ENCODE peak calls at places on chromosomes 11 and 22, in four cellular contexts. V is HepG2, I is H1, K is K562. J is an unnamed sample.

GRCh38 chr11:111526501-111526900 is 11.9 kb downstream of the HOATZ start:
- DNase-seq in I (no peak), V (no peak), K (no peak), J (no peak)

GRCh38 chr11:124865902-124866851 is 945 bp downstream of the ROBO3 start:
- DNase-seq in V (no peak), K (peak; percentile 58), I (peak; percentile 89), J (no peak)

GRCh38 chr22:24156915-24157782 is 24.1 kb upstream of the SUSD2 start:
- DNase-seq in V (peak; percentile 89), K (peak; percentile 84), I (peak; percentile 93), J (peak; percentile 67)

GRCh38 chr22:26549902-26550497 is 37.7 kb upstream of the TFIP11 start:
- DNase-seq in V (peak; percentile 3), I (no peak), K (no peak), J (no peak)

GRCh38 chr11:68213135-68213515 is at the start of gene KMT5B:
- DNase-seq in I (peak; percentile 83), K (peak; percentile 75), V (no peak), J (peak; percentile 12)

GRCh38 chr11:31887180-31887579 is 76.1 kb upstream of the PAX6 start:
- DNase-seq in V (no peak), K (peak; percentile 54), I (peak; percentile 89), J (peak; percentile 18)

GRCh38 chr11:134682577-134682976 is 270.5 kb upstream of the B3GAT1 start:
- DNase-seq in V (no peak), K (no peak), I (no peak), J (no peak)

GRCh38 chr22:22386602-22387385 is 121.7 kb downstream of the ZNF280B start:
- DNase-seq in I (no peak), K (no peak), V (peak; percentile 93), J (no peak)

GRCh38 chr11:94459576-94459975 is 34.1 kb downstream of the MRE11 start:
- DNase-seq in K (no peak), I (no peak), V (no peak), J (no peak)

GRCh38 chr11:112334381-112334780 is 73.7 kb upstream of the PLET1 start:
- DNase-seq in I (no peak), V (no peak), K (no peak), J (no peak)

GRCh38 chr11:11608783-11609232 is 13.0 kb downstream of the GALNT18 start:
- DNase-seq in I (no peak), V (no peak), K (no peak), J (no peak)

GRCh38 chr11:68449951-68450350 is 10.6 kb upstream of the PPP6R3 start:
- DNase-seq in V (no peak), I (no peak), K (no peak), J (no peak)

GRCh38 chr11:119747868-119748660 is 19.1 kb upstream of the NECTIN1 start:
- DNase-seq in V (no peak), I (no peak), K (no peak), J (no peak)

GRCh38 chr11:113356203-113356602 is 31.4 kb upstream of the ANKK1 start:
- DNase-seq in K (no peak), I (no peak), V (no peak), J (no peak)

GRCh38 chr11:132471491-132471890 is 1060.8 kb downstream of the OPCML start:
- DNase-seq in K (no peak), I (no peak), V (no peak), J (no peak)

GRCh38 chr22:29630180-29630498 is 26.7 kb downstream of the NF2 start:
- DNase-seq in V (no peak), K (no peak), I (no peak), J (no peak)

GRCh38 chr22:26487996-26488395 is 4.3 kb downstream of the SRRD start:
- DNase-seq in V (no peak), I (no peak), K (no peak), J (no peak)

GRCh38 chr22:48192920-48193319 is 1430.5 kb downstream of the TBC1D22A start:
- DNase-seq in V (no peak), I (no peak), K (no peak), J (no peak)

GRCh38 chr11:70498976-70499801 is 100.9 kb downstream of the CTTN start:
- DNase-seq in V (no peak), I (no peak), K (no peak), J (no peak)

GRCh38 chr11:67418476-67419281 is 3.2 kb downstream of the CARNS1 start:
- DNase-seq in V (no peak), I (no peak), K (no peak), J (no peak)

GRCh38 chr11:122095950-122096942 is 19.8 kb downstream of the BLID start:
- DNase-seq in I (no peak), V (no peak), K (no peak), J (no peak)

GRCh38 chr11:70568504-70569172 is 170.3 kb downstream of the CTTN start:
- DNase-seq in V (no peak), I (peak; percentile 72), K (peak; percentile 16), J (no peak)

GRCh38 chr11:115892016-115892415 is 387.8 kb upstream of the CADM1 start:
- DNase-seq in V (no peak), K (no peak), I (no peak), J (no peak)

GRCh38 chr11:34682822-34683221 is 61.9 kb downstream of the EHF start:
- DNase-seq in I (no peak), V (no peak), K (no peak), J (peak; percentile 38)

GRCh38 chr11:86954288-86955110 is 696 bp downstream of the FZD4 start:
- DNase-seq in V (no peak), I (no peak), K (peak; percentile 32), J (no peak)

GRCh38 chr22:36439481-36440271 is 41.8 kb downstream of the TXN2 start:
- DNase-seq in I (no peak), K (peak; percentile 56), V (peak; percentile 53), J (no peak)

GRCh38 chr11:68569357-68569756 is 108.8 kb downstream of the PPP6R3 start:
- DNase-seq in V (no peak), K (no peak), I (no peak), J (no peak)

GRCh38 chr11:111305871-111306270 is 7.5 kb downstream of the POU2AF3 start:
- DNase-seq in V (no peak), K (peak; percentile 4), I (no peak), J (no peak)

GRCh38 chr11:71281901-71282300 is 29.5 kb upstream of the SHANK2 start:
- DNase-seq in I (no peak), K (no peak), V (no peak), J (no peak)

GRCh38 chr11:107587306-107587979 is 3.5 kb upstream of the ELMOD1 start:
- DNase-seq in I (no peak), V (no peak), K (no peak), J (no peak)

GRCh38 chr11:74870485-74870884 is 78.4 kb downstream of the XRRA1 start:
- DNase-seq in K (peak; percentile 58), I (no peak), V (peak; percentile 60), J (peak; percentile 10)

GRCh38 chr11:95920460-95921105 is 3.3 kb downstream of the MTMR2 start:
- DNase-seq in K (peak; percentile 20), V (no peak), I (no peak), J (no peak)

GRCh38 chr22:32723632-32724031 is 77.9 kb upstream of the TIMP3 start:
- DNase-seq in K (peak; percentile 8), I (no peak), V (no peak), J (no peak)

GRCh38 chr11:78254263-78254662 is 65.5 kb downstream of the USP35 start:
- DNase-seq in K (no peak), I (no peak), V (no peak), J (no peak)

GRCh38 chr11:73478737-73479347 is 102.6 kb downstream of the RELT start:
- DNase-seq in K (peak; percentile 31), V (peak; percentile 37), I (no peak), J (peak; percentile 26)

GRCh38 chr11:121448431-121448941 is 3.6 kb upstream of the SORL1 start:
- DNase-seq in V (no peak), K (no peak), I (no peak), J (no peak)

GRCh38 chr11:61534901-61535839 is 26.6 kb downstream of the LRRC10B start:
- DNase-seq in I (no peak), V (no peak), K (no peak), J (no peak)

GRCh38 chr22:19180234-19180633 is 1.7 kb upstream of the SLC25A1 start:
- DNase-seq in V (no peak), I (no peak), K (no peak), J (no peak)

GRCh38 chr22:19177164-19178064 is 1.1 kb downstream of the SLC25A1 start:
- DNase-seq in V (no peak), K (peak; percentile 45), I (no peak), J (no peak)

GRCh38 chr22:19179472-19180048 is 1.0 kb upstream of the SLC25A1 start:
- DNase-seq in K (peak; percentile 99), V (peak; percentile 66), I (peak; percentile 78), J (peak; percentile 57)

GRCh38 chr22:19178065-19178658 is 374 bp downstream of the SLC25A1 start:
- DNase-seq in V (peak; percentile 21), K (no peak), I (peak; percentile 73), J (no peak)

GRCh38 chr22:19178659-19179471 is at the start of gene SLC25A1:
- DNase-seq in I (peak; percentile 95), K (peak; percentile 100), V (peak; percentile 83), J (peak; percentile 63)
- TF ChIP-seq POLR2A in I (no peak), K (no peak), V (peak; percentile 93), J (peak; percentile 32)

DNA sequence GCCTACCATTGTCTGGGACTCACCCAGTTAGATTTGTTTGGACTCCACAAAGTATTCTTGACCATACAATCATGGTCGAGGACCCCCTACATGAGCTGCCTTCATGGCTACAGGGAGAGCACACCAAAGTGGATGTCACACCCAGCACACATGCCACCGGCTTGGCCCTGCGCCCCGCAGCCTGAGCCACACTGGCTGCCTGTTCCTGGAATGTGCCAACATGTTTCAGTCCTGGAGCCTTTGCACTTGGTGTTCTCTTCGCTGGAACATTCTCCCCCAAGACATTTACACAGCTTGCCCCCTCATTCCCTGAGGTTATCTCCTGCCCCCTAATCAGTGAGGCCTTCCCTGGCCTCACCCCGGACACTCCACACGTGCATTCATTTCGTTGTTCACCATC is 45.9 kb downstream of the PPARA start:
- DNase-seq in V (no peak), I (no peak), K (no peak), J (no peak)
- TF ChIP-seq SIN3A in V (no peak), I (no peak), K (no peak), J (no peak)

GRCh38 chr11:58830693-58831301 is 13.7 kb downstream of the GLYATL2 start:
- DNase-seq in I (no peak), K (no peak), V (no peak), J (no peak)
- H3K9me3 ChIP-seq in I (peaks cover 33% of the 10 kb centered on the region), K (no peaks in the 10 kb centered on the region), V (no peaks in the 10 kb centered on the region), J (no peaks in the 10 kb centered on the region)

DNA sequence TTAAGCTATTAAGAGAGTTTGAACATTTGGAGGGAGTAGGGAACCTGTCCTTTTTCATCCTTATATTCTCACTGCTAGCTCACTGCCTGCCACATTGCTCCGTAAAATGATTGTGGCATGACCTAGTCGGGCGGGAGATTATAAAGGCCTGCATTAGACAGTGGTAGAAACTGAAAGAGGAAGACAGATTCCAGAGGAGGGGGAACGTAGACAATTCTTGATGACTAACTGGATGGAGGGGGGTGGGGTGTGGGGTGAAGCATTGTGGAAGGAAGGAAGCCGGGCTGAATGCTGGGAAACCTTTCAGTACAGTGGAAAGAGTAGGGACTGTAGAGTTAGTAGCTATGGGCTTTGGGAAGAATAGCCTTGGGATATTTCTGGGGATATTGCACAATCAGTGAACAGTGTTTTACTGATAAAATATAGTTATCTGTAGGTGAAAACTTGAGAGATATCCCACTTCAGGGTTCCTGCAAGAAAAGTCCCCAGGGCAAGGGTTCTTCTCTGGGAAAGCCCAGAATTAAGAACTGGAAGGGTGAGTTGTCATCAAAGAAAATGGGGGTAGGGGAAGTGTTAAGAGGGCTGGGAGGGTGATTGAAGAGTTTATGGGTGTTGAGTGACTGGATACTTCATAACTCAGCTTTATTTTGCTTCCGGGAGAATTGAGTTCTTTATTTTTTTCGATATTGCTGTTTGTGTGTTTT is 2.1 kb downstream of the MED15 start:
- DNase-seq in K (peak; percentile 95), V (peak; percentile 84), I (no peak), J (no peak)
- TF ChIP-seq POLR2A in K (no peak), V (peak; percentile 34), I (no peak), J (no peak)

J was measured in HCT116.